ENCODE peak calls at places on chromosome 1, in four cellular contexts. U is spleen, W is pancreas, R is heart right ventricle. L is an unnamed sample.

GRCh38 chr1:226973898-226974543 is 33.9 kb downstream of the COQ8A start:
- DNase-seq in U (no peak), W (peak; percentile 79), R (peak; percentile 45), L (peak; percentile 87)

GRCh38 chr1:236206548-236206947 is 64.2 kb downstream of the GPR137B start:
- DNase-seq in U (no peak), W (no peak), R (peak; percentile 23), L (no peak)

GRCh38 chr1:227939791-227940771 is 7.7 kb downstream of the WNT9A start:
- DNase-seq in U (peak; percentile 69), W (peak; percentile 66), R (no peak), L (peak; percentile 69)

GRCh38 chr1:38045431-38046332 is 911 bp downstream of the POU3F1 start:
- DNase-seq in U (no peak), W (peak; percentile 76), R (peak; percentile 31), L (no peak)

GRCh38 chr1:51650198-51650597 is 33.3 kb downstream of the OSBPL9 start:
- DNase-seq in U (no peak), W (no peak), R (no peak), L (no peak)

GRCh38 chr1:9425859-9426258 is 113.4 kb upstream of the SLC25A33 start:
- DNase-seq in U (no peak), W (no peak), R (no peak), L (no peak)

GRCh38 chr1:15141933-15142647 is 11.5 kb upstream of the TMEM51 start:
- DNase-seq in U (no peak), W (peak; percentile 97), R (peak; percentile 33), L (no peak)

GRCh38 chr1:58713841-58714240 is 14.0 kb upstream of the MYSM1 start:
- DNase-seq in U (no peak), W (no peak), R (no peak), L (no peak)

GRCh38 chr1:200364121-200364759 is 45.6 kb downstream of the ZNF281 start:
- DNase-seq in U (no peak), W (no peak), R (no peak), L (no peak)

GRCh38 chr1:236395780-236396664 is 1.9 kb downstream of the EDARADD start:
- DNase-seq in U (no peak), W (peak; percentile 63), R (no peak), L (no peak)

GRCh38 chr1:39842726-39843305 is 40.5 kb downstream of the TRIT1 start:
- DNase-seq in U (no peak), W (no peak), R (no peak), L (no peak)

DNA sequence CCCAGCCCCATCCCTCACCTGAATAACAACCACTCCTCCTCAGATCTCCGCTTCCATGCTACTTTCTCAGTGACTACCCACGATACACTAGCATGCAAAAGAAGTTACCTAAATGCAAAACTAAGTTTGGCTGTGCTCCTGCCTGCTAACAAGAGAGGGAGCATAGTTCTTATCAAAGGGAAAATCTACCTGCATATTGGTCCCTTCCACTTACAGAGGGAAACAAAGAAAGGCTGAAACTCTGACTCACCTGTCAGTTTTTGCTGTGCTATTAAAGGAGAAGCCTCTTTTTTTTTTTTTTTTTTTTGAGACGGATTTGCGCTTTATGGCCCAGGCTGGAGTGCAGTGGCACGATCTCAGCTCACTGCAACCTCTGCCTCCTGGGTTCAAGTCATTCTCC is 43.8 kb upstream of the RAVER2 start:
- DNase-seq in U (no peak), W (no peak), R (no peak), L (no peak)
- TF ChIP-seq CTCF in U (no peak), W (no peak), R (no peak), L (no peak)

DNA sequence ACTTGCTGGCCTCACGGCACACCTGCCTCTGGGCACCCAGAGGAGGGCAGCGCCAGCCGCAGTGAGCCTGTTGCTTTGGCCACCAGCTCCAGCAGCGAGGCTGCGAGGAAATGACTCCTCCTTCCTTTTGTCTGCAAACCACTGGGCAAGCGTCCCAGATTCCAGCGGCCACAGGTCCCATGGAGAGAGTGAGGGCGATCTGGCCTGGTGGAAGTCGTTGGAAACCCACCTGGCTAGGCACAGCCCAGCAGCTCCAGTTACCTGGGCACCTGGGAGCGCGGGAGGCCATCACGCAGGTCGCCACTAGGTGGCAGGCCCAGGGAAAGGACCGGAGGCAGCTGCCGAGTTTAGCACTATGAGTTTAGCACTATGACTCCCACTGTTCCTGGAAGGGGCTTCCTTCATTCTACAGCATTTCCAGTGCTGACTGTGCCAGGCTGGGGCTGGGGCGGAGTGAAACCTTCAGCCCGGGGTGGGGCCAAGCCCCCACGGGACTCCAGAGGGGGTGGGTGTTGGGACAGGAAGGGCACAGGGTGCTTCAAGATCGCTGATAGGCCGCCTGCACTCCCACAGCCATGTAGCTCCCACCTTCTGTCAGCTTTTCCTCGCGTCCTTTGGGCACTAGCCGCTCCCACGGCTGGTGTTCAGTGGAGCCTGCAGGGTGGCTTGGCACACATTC is 1.1 kb upstream of the ESPN start:
- DNase-seq in U (peak; percentile 87), W (peak; percentile 93), R (no peak), L (no peak)
- H3K27ac ChIP-seq in U (no peak overlapping the region), W (no peak overlapping the region), R (no peak overlapping the region), L (no peak overlapping the region)

GRCh38 chr1:241419986-241420385 is 63.0 kb upstream of the RGS7 start:
- DNase-seq in U (no peak), W (no peak), R (no peak), L (no peak)

GRCh38 chr1:241423541-241424479 is 66.8 kb upstream of the RGS7 start:
- DNase-seq in U (peak; percentile 83), W (peak; percentile 84), R (peak; percentile 15), L (no peak)

GRCh38 chr1:241424480-241424971 is 67.5 kb upstream of the RGS7 start:
- DNase-seq in U (peak; percentile 70), W (peak; percentile 65), R (no peak), L (no peak)
- H3K4me3 ChIP-seq in U (peak overlapping the region; percentile 41), W (peak overlapping the region; percentile 52), R (peak overlapping the region; percentile 46), L (peak overlapping the region; percentile 66)

GRCh38 chr1:27365372-27366112 is 1.2 kb downstream of the MAP3K6 start:
- DNase-seq in U (peak; percentile 95), W (peak; percentile 92), R (peak; percentile 90), L (peak; percentile 95)
- TF ChIP-seq CTCF in U (no peak), W (no peak), R (no peak), L (no peak)

GRCh38 chr1:168506204-168506819 is 37.5 kb downstream of the XCL2 start:
- DNase-seq in U (no peak), W (no peak), R (no peak), L (no peak)

GRCh38 chr1:168507828-168508227 is 36.0 kb downstream of the XCL2 start:
- DNase-seq in U (no peak), W (no peak), R (no peak), L (no peak)

GRCh38 chr1:168499094-168500049 is 44.4 kb downstream of the XCL2 start:
- DNase-seq in U (no peak), W (no peak), R (no peak), L (no peak)

GRCh38 chr1:168507271-168507670 is 36.5 kb downstream of the XCL2 start:
- DNase-seq in U (no peak), W (no peak), R (no peak), L (no peak)

GRCh38 chr1:168504064-168504837 is 39.5 kb downstream of the XCL2 start:
- DNase-seq in U (no peak), W (no peak), R (no peak), L (no peak)
- H3K27ac ChIP-seq in U (peak overlapping the region; percentile 48), W (no peak overlapping the region), R (peak overlapping the region; percentile 86), L (no peak overlapping the region)

L was measured in coronary artery.